ENCODE peak calls at places on chromosomes 4 and X, in four cellular contexts. One of them, this sample, is unnamed. For H3K4me1, the result is how much of the 10 kb centered on the place peaks cover.

GRCh38 chr4:25890653-25891485 is 23.2 kb upstream of the SMIM20 start:
- DNase-seq in endothelial cell of umbilical vein: no peak
- DNase-seq in prostate gland: no peak
- DNase-seq in transverse colon: no peak
- DNase-seq in this sample: no peak

GRCh38 chr4:79652232-79652631 is 244.2 kb upstream of the GK2 start:
- DNase-seq in endothelial cell of umbilical vein: peak
- DNase-seq in prostate gland: peak
- DNase-seq in transverse colon: no peak
- DNase-seq in this sample: no peak

GRCh38 chr4:67746797-67747495 is 7.2 kb downstream of the GNRHR start:
- DNase-seq in endothelial cell of umbilical vein: peak
- DNase-seq in prostate gland: no peak
- DNase-seq in transverse colon: no peak
- DNase-seq in this sample: no peak

GRCh38 chrX:152912121-152912520 is 14.3 kb downstream of the ZNF185 start:
- DNase-seq in endothelial cell of umbilical vein: no peak
- DNase-seq in prostate gland: no peak
- DNase-seq in transverse colon: no peak
- DNase-seq in this sample: no peak

GRCh38 chrX:149825424-149825823 is 43.7 kb downstream of the MAGEA9 start:
- DNase-seq in endothelial cell of umbilical vein: peak
- DNase-seq in prostate gland: no peak
- DNase-seq in transverse colon: peak
- DNase-seq in this sample: peak

GRCh38 chrX:145910017-145910416 is 92.4 kb downstream of the SLITRK2 start:
- DNase-seq in endothelial cell of umbilical vein: no peak
- DNase-seq in prostate gland: no peak
- DNase-seq in transverse colon: no peak
- DNase-seq in this sample: no peak

GRCh38 chr4:72314869-72315268 is 254.2 kb downstream of the ADAMTS3 start:
- DNase-seq in endothelial cell of umbilical vein: peak
- DNase-seq in prostate gland: peak
- DNase-seq in transverse colon: no peak
- DNase-seq in this sample: no peak

GRCh38 chr4:80179637-80180161 is 17.6 kb upstream of the PRDM8 start:
- DNase-seq in endothelial cell of umbilical vein: no peak
- DNase-seq in prostate gland: no peak
- DNase-seq in transverse colon: no peak
- DNase-seq in this sample: no peak

GRCh38 chr4:128524311-128524710 is 236.7 kb upstream of the PGRMC2 start:
- DNase-seq in endothelial cell of umbilical vein: peak
- DNase-seq in prostate gland: peak
- DNase-seq in transverse colon: peak
- DNase-seq in this sample: no peak

GRCh38 chr4:38223306-38223705 is 263.1 kb downstream of the PTTG2 start:
- DNase-seq in endothelial cell of umbilical vein: no peak
- DNase-seq in prostate gland: peak
- DNase-seq in transverse colon: no peak
- DNase-seq in this sample: no peak

GRCh38 chrX:151176351-151176750 is at the start of gene GPR50:
- DNase-seq in endothelial cell of umbilical vein: no peak
- DNase-seq in prostate gland: no peak
- DNase-seq in transverse colon: no peak
- DNase-seq in this sample: no peak

GRCh38 chr4:123673971-123674370 is 277.4 kb downstream of the SPRY1 start:
- DNase-seq in endothelial cell of umbilical vein: no peak
- DNase-seq in prostate gland: no peak
- DNase-seq in transverse colon: no peak
- DNase-seq in this sample: no peak

GRCh38 chrX:126342859-126343258 is 176.8 kb upstream of the DCAF12L2 start:
- DNase-seq in endothelial cell of umbilical vein: no peak
- DNase-seq in prostate gland: no peak
- DNase-seq in transverse colon: no peak
- DNase-seq in this sample: no peak

GRCh38 chr4:54661686-54662085 is 3.9 kb downstream of the KIT start:
- DNase-seq in endothelial cell of umbilical vein: no peak
- DNase-seq in prostate gland: no peak
- DNase-seq in transverse colon: no peak
- DNase-seq in this sample: no peak

GRCh38 chrX:94089149-94089548 is 415.1 kb downstream of the FAM133A start:
- DNase-seq in endothelial cell of umbilical vein: no peak
- DNase-seq in prostate gland: no peak
- DNase-seq in transverse colon: no peak
- DNase-seq in this sample: no peak

GRCh38 chr4:12538162-12538561 is 946.0 kb downstream of the RAB28 start:
- DNase-seq in endothelial cell of umbilical vein: no peak
- DNase-seq in prostate gland: no peak
- DNase-seq in transverse colon: no peak
- DNase-seq in this sample: no peak

GRCh38 chr4:136680761-136681160 is 851.5 kb downstream of the PCDH18 start:
- DNase-seq in endothelial cell of umbilical vein: no peak
- DNase-seq in prostate gland: no peak
- DNase-seq in transverse colon: no peak
- DNase-seq in this sample: no peak

GRCh38 chr4:90118547-90119211 is 8.5 kb upstream of the CCSER1 start:
- DNase-seq in endothelial cell of umbilical vein: no peak
- DNase-seq in prostate gland: no peak
- DNase-seq in transverse colon: no peak
- DNase-seq in this sample: no peak

GRCh38 chr4:98166025-98166730 is 22.9 kb upstream of the STPG2 start:
- DNase-seq in endothelial cell of umbilical vein: no peak
- DNase-seq in prostate gland: no peak
- DNase-seq in transverse colon: no peak
- DNase-seq in this sample: no peak

GRCh38 chr4:125741825-125742452 is 427.2 kb downstream of the FAT4 start:
- DNase-seq in endothelial cell of umbilical vein: peak
- DNase-seq in prostate gland: no peak
- DNase-seq in transverse colon: no peak
- DNase-seq in this sample: no peak

GRCh38 chr4:129422277-129422676 is 326.3 kb downstream of the C4orf33 start:
- DNase-seq in endothelial cell of umbilical vein: no peak
- DNase-seq in prostate gland: no peak
- DNase-seq in transverse colon: no peak
- DNase-seq in this sample: no peak

GRCh38 chr4:68651932-68652331 is 18.5 kb downstream of the UGT2B15 start:
- DNase-seq in endothelial cell of umbilical vein: no peak
- DNase-seq in prostate gland: no peak
- DNase-seq in transverse colon: no peak
- DNase-seq in this sample: no peak

GRCh38 chrX:154043003-154043402 is 23.3 kb upstream of the IRAK1 start:
- DNase-seq in endothelial cell of umbilical vein: no peak
- DNase-seq in prostate gland: no peak
- DNase-seq in transverse colon: no peak
- DNase-seq in this sample: no peak

GRCh38 chr4:14515556-14515955 is 486.7 kb upstream of the CPEB2 start:
- DNase-seq in endothelial cell of umbilical vein: no peak
- DNase-seq in prostate gland: no peak
- DNase-seq in transverse colon: no peak
- DNase-seq in this sample: no peak

GRCh38 chrX:136759968-136760367 is 20.8 kb downstream of the ARHGEF6 start:
- DNase-seq in endothelial cell of umbilical vein: peak
- DNase-seq in prostate gland: no peak
- DNase-seq in transverse colon: no peak
- DNase-seq in this sample: no peak

GRCh38 chr4:125323547-125324100 is 8.9 kb downstream of the FAT4 start:
- DNase-seq in endothelial cell of umbilical vein: peak
- DNase-seq in prostate gland: no peak
- DNase-seq in transverse colon: no peak
- DNase-seq in this sample: no peak

GRCh38 chrX:65697915-65698796 is 30.7 kb downstream of the MSN start:
- DNase-seq in endothelial cell of umbilical vein: peak
- DNase-seq in prostate gland: no peak
- DNase-seq in transverse colon: peak
- DNase-seq in this sample: peak

GRCh38 chr4:139014391-139015268 is 951 bp upstream of the NOCT start:
- DNase-seq in endothelial cell of umbilical vein: peak
- DNase-seq in prostate gland: no peak
- DNase-seq in transverse colon: no peak
- DNase-seq in this sample: no peak

GRCh38 chrX:140572724-140573123 is 67.9 kb upstream of the SOX3 start:
- DNase-seq in endothelial cell of umbilical vein: no peak
- DNase-seq in prostate gland: no peak
- DNase-seq in transverse colon: peak
- DNase-seq in this sample: no peak

GRCh38 chrX:134258202-134258601 is 21.2 kb downstream of the CCDC160 start:
- DNase-seq in endothelial cell of umbilical vein: no peak
- DNase-seq in prostate gland: no peak
- DNase-seq in transverse colon: no peak
- DNase-seq in this sample: no peak

GRCh38 chrX:70129811-70130210 is 3.4 kb upstream of the IGBP1 start:
- DNase-seq in endothelial cell of umbilical vein: no peak
- DNase-seq in prostate gland: no peak
- DNase-seq in transverse colon: no peak
- DNase-seq in this sample: no peak

GRCh38 chrX:27057883-27058282 is 405.3 kb downstream of the PPP4R3C start:
- DNase-seq in endothelial cell of umbilical vein: no peak
- DNase-seq in prostate gland: no peak
- DNase-seq in transverse colon: no peak
- DNase-seq in this sample: no peak

GRCh38 chr4:6939761-6940743 is 30.4 kb downstream of the TBC1D14 start:
- DNase-seq in endothelial cell of umbilical vein: no peak
- DNase-seq in prostate gland: no peak
- DNase-seq in transverse colon: no peak
- DNase-seq in this sample: no peak
- H3K4me1 ChIP-seq in endothelial cell of umbilical vein: under half
- H3K4me1 ChIP-seq in prostate gland: under half
- H3K4me1 ChIP-seq in transverse colon: under half
- H3K4me1 ChIP-seq in this sample: half or more

DNA sequence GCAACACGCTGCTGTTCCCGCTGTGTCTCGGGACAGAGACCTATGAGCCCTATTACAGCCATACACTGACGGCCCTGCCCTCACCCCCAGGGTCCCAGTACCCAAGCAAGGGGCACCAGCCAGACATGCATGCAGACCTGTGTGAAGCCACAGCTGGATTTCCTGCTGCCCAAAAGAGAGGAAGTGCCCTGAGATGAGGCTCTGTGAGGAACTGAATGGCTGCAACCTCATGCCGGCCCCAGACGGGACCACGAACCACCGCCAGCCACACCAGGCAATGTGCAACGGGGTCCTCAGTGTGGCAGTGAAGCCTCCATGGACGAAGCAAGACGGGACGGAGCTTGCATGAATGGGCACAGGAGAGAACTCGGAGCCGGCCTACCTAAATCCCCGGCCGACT is 21.1 kb downstream of the CTBP1 start:
- DNase-seq in endothelial cell of umbilical vein: no peak
- DNase-seq in prostate gland: no peak
- DNase-seq in transverse colon: no peak
- DNase-seq in this sample: no peak
- TF ChIP-seq POLR2AphosphoS5 in endothelial cell of umbilical vein: no peak
- TF ChIP-seq POLR2AphosphoS5 in prostate gland: no peak
- TF ChIP-seq POLR2AphosphoS5 in transverse colon: no peak
- TF ChIP-seq POLR2AphosphoS5 in this sample: no peak

DNA sequence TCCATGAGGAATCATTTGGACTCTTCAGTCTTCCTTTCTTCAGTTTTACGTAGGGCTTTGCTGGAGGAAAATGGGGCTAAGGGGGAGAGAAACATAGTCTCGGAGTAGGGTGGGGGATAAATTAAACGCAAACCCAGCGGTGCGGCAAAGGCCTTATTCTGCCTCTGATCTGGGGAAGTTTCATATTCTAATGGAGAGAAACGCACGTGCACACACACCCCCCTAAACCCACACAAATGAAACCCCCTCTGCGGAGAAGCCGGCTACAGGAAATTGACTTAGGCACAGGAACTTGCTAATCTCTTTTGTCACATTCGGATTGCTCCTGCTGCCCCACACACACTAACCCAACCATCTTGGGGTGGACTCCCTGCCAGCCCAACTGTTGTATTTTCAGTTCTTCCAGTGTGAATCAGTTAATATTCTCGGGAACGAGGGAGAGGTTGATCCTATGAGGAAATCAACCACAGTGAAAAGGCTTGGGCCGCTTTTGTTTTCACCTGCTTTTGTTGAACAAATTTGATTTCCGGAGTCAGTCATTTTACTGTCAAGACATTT is at the start of gene RHOH:
- DNase-seq in endothelial cell of umbilical vein: no peak
- DNase-seq in prostate gland: no peak
- DNase-seq in transverse colon: peak
- DNase-seq in this sample: peak
- TF ChIP-seq POLR2A in endothelial cell of umbilical vein: no peak
- TF ChIP-seq POLR2A in prostate gland: no peak
- TF ChIP-seq POLR2A in transverse colon: peak
- TF ChIP-seq POLR2A in this sample: peak

GRCh38 chr4:6935961-6936360 is 26.3 kb downstream of the TBC1D14 start:
- DNase-seq in endothelial cell of umbilical vein: no peak
- DNase-seq in prostate gland: no peak
- DNase-seq in transverse colon: no peak
- DNase-seq in this sample: no peak

GRCh38 chr4:6938758-6939201 is 29.2 kb downstream of the TBC1D14 start:
- DNase-seq in endothelial cell of umbilical vein: no peak
- DNase-seq in prostate gland: no peak
- DNase-seq in transverse colon: no peak
- DNase-seq in this sample: no peak

GRCh38 chr4:6937748-6938147 is 28.1 kb downstream of the TBC1D14 start:
- DNase-seq in endothelial cell of umbilical vein: no peak
- DNase-seq in prostate gland: no peak
- DNase-seq in transverse colon: no peak
- DNase-seq in this sample: no peak

GRCh38 chr4:6937201-6937600 is 27.6 kb downstream of the TBC1D14 start:
- DNase-seq in endothelial cell of umbilical vein: no peak
- DNase-seq in prostate gland: no peak
- DNase-seq in transverse colon: no peak
- DNase-seq in this sample: no peak

DNA sequence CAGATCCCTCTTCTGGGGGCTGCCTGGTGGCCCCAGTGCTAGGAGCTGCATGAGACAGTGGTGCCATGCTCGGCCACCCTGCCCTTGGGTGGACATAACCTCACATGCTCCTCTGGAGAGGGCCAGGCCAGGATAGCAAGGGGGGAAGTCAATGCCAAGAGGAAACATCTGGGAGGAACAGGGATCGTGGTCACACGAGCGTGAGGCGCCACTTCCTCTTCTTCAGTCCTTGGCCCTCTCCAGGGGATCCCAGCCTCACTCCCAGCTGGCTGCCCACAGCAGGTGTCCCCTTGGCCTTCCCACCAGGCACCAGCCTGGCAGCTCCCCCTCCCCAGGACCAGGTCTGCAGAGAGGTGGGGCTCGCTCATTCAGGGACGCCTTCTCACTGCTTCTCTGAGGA is 28.6 kb downstream of the TBC1D14 start:
- DNase-seq in endothelial cell of umbilical vein: peak
- DNase-seq in prostate gland: no peak
- DNase-seq in transverse colon: no peak
- DNase-seq in this sample: peak
- H3K4me1 ChIP-seq in endothelial cell of umbilical vein: under half
- H3K4me1 ChIP-seq in prostate gland: under half
- H3K4me1 ChIP-seq in transverse colon: under half
- H3K4me1 ChIP-seq in this sample: half or more

DNA sequence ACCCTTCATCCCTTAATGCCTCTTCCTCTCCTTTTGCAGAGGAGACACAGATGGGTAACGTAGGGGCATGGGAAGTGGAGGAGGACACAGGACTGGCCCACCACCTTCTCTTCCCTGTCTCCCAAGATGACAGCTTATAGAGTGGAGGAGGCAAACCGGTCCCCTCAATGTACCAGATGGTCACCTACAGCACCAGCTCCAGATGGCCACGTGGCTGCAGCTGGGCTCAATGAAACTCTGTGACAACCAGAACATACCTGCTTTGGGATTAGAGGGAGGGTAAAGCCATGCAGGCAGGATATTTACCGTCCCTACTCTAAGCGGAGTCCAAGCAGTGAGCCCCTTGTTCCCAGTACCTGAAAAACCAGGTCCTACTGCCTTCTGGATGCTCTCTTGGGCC is 7.5 kb upstream of the KLHL15 start:
- DNase-seq in endothelial cell of umbilical vein: no peak
- DNase-seq in prostate gland: no peak
- DNase-seq in transverse colon: no peak
- DNase-seq in this sample: no peak
- TF ChIP-seq POLR2AphosphoS5 in endothelial cell of umbilical vein: no peak
- TF ChIP-seq POLR2AphosphoS5 in prostate gland: no peak
- TF ChIP-seq POLR2AphosphoS5 in transverse colon: no peak
- TF ChIP-seq POLR2AphosphoS5 in this sample: no peak

This sample was measured in spleen.